ENCODE peak calls at places on chromosomes 12 and 14, in eight cellular contexts. R, K, L, X, H, W, S and B are unnamed samples.

GRCh38 chr12:102956738-102957338 is 636 bp upstream of the ASCL1 start:
- DNase-seq in H (no peak), X (no peak), S (no peak), L (no peak), R (no peak), W (no peak), K (no peak), B (no peak)

GRCh38 chr12:23862746-23863145 is 86.7 kb downstream of the SOX5 start:
- DNase-seq in L (no peak), X (no peak), S (no peak), H (no peak), W (no peak), K (no peak), R (no peak), B (no peak)

GRCh38 chr12:113226696-113227095 is 5.4 kb downstream of the TPCN1 start:
- DNase-seq in K (no peak), X (no peak), R (no peak), W (no peak), H (no peak), S (no peak), L (no peak), B (no peak)

GRCh38 chr14:104598461-104599273 is 5.9 kb downstream of the TMEM179 start:
- DNase-seq in S (no peak), K (no peak), L (no peak), R (no peak), H (no peak), X (no peak), W (no peak), B (no peak)

GRCh38 chr14:64760146-64760755 is 56.0 kb downstream of the PLEKHG3 start:
- DNase-seq in R (peak), L (peak), S (no peak), H (peak), W (no peak), K (no peak), X (peak), B (peak)

GRCh38 chr14:94355191-94355794 is 32.2 kb upstream of the SERPINA6 start:
- DNase-seq in R (no peak), L (peak), W (no peak), H (no peak), X (peak), S (no peak), K (no peak), B (peak)

GRCh38 chr14:89027097-89027740 is 202.8 kb downstream of the TTC8 start:
- DNase-seq in S (no peak), W (no peak), L (no peak), R (peak), X (peak), H (peak), K (peak), B (peak)

GRCh38 chr12:48349471-48349870 is 1.2 kb downstream of the ZNF641 start:
- DNase-seq in X (no peak), L (peak), H (no peak), K (no peak), W (no peak), R (no peak), S (no peak), B (no peak)

GRCh38 chr14:49997991-49998390 is 105.1 kb downstream of the ARF6 start:
- DNase-seq in L (no peak), H (no peak), R (no peak), X (no peak), S (no peak), W (no peak), K (no peak), B (no peak)

GRCh38 chr12:98821849-98822248 is 176.8 kb downstream of the APAF1 start:
- DNase-seq in R (no peak), S (no peak), X (no peak), L (no peak), H (no peak), W (no peak), K (no peak), B (no peak)

GRCh38 chr12:3743803-3744202 is 9.1 kb downstream of the CRACR2A start:
- DNase-seq in R (no peak), L (peak), W (no peak), K (no peak), X (no peak), S (no peak), H (no peak), B (peak)

GRCh38 chr14:53409289-53409688 is 256.2 kb upstream of the DDHD1 start:
- DNase-seq in W (no peak), H (no peak), X (no peak), S (no peak), R (no peak), L (no peak), K (no peak), B (no peak)

GRCh38 chr14:33357225-33358010 is 418.7 kb downstream of the NPAS3 start:
- DNase-seq in X (no peak), R (no peak), H (no peak), L (no peak), K (no peak), S (no peak), W (no peak), B (peak)

GRCh38 chr12:105378821-105379400 is 48.4 kb downstream of the C12orf75 start:
- DNase-seq in W (no peak), R (no peak), X (no peak), S (no peak), K (no peak), H (no peak), L (no peak), B (no peak)

GRCh38 chr12:12715459-12716150 is 1.6 kb upstream of the CDKN1B start:
- DNase-seq in L (no peak), K (no peak), S (no peak), W (no peak), X (no peak), H (peak), R (no peak), B (peak)

GRCh38 chr12:52147367-52147972 is 44.3 kb downstream of the KRT80 start:
- DNase-seq in H (no peak), R (no peak), X (peak), S (no peak), L (peak), W (peak), K (peak), B (peak)

GRCh38 chr14:37088356-37088755 is 84.0 kb downstream of the SLC25A21 start:
- DNase-seq in R (no peak), X (no peak), H (no peak), S (no peak), W (no peak), K (no peak), L (no peak), B (no peak)

GRCh38 chr12:117032593-117033381 is 66.4 kb downstream of the TESC start:
- DNase-seq in X (peak), H (no peak), W (no peak), S (no peak), K (peak), L (no peak), R (no peak), B (no peak)

GRCh38 chr14:103315941-103316340 is 18.1 kb upstream of the EIF5 start:
- DNase-seq in H (no peak), W (no peak), X (no peak), R (no peak), L (no peak), S (no peak), K (peak), B (no peak)

GRCh38 chr12:92950011-92950410 is 20.9 kb upstream of the EEA1 start:
- DNase-seq in K (no peak), W (no peak), H (no peak), R (no peak), X (no peak), L (no peak), S (no peak), B (no peak)

GRCh38 chr12:121942145-121942718 is 23.8 kb downstream of the CFAP251 start:
- DNase-seq in W (no peak), L (peak), R (no peak), K (peak), S (no peak), H (no peak), X (peak), B (no peak)

GRCh38 chr12:121188227-121188626 is 21.7 kb upstream of the P2RX4 start:
- DNase-seq in L (no peak), K (no peak), S (no peak), W (no peak), X (no peak), R (no peak), H (no peak), B (no peak)